ENCODE peak calls at places on chromosomes 1 and 21, in five cellular contexts. S is tibial nerve, Z is transverse colon, E is sigmoid colon, V is K562. K is an unnamed sample.

GRCh38 chr1:161161652-161162051 is 2.4 kb downstream of the USP21 start:
- DNase-seq in S (no peak), Z (no peak), E (no peak), V (no peak), K (no peak)

GRCh38 chr21:40016667-40017066 is 149.4 kb downstream of the PCP4 start:
- DNase-seq in S (no peak), Z (no peak), E (no peak), V (no peak), K (no peak)

GRCh38 chr1:19163261-19163660 is 46.8 kb downstream of the UBR4 start:
- DNase-seq in S (no peak), Z (no peak), E (no peak), V (no peak), K (no peak)

GRCh38 chr1:7616953-7617352 is 154.1 kb upstream of the VAMP3 start:
- DNase-seq in S (no peak), Z (no peak), E (peak), V (no peak), K (no peak)

GRCh38 chr1:178134061-178134460 is 40.2 kb downstream of the RASAL2 start:
- DNase-seq in S (peak), Z (no peak), E (no peak), V (no peak), K (no peak)

GRCh38 chr1:89810880-89811279 is 10.0 kb upstream of the LRRC8D start:
- DNase-seq in S (no peak), Z (no peak), E (no peak), V (no peak), K (no peak)

GRCh38 chr1:38029081-38029681 is 16.6 kb downstream of the UTP11 start:
- DNase-seq in S (no peak), Z (no peak), E (peak), V (peak), K (no peak)

GRCh38 chr21:45590246-45590725 is 48.0 kb upstream of the SLC19A1 start:
- DNase-seq in S (peak), Z (peak), E (peak), V (peak), K (peak)

GRCh38 chr1:25481625-25482024 is 50.9 kb downstream of the MACO1 start:
- DNase-seq in S (no peak), Z (no peak), E (no peak), V (no peak), K (no peak)

GRCh38 chr1:106699436-106699835 is 357.0 kb upstream of the PRMT6 start:
- DNase-seq in S (no peak), Z (no peak), E (no peak), V (no peak), K (no peak)

GRCh38 chr1:34590211-34590623 is 164.6 kb upstream of the GJB5 start:
- DNase-seq in S (no peak), Z (no peak), E (no peak), V (peak), K (no peak)

GRCh38 chr1:24191860-24192259 is 4.8 kb upstream of the IFNLR1 start:
- DNase-seq in S (no peak), Z (no peak), E (no peak), V (peak), K (peak)

GRCh38 chr1:242349636-242350035 is 174.9 kb downstream of the PLD5 start:
- DNase-seq in S (no peak), Z (no peak), E (no peak), V (no peak), K (no peak)

GRCh38 chr1:203179328-203180009 is 3.8 kb upstream of the MYBPH start:
- DNase-seq in S (no peak), Z (no peak), E (no peak), V (no peak), K (peak)

GRCh38 chr1:63799810-63800209 is 26.0 kb downstream of the ROR1 start:
- DNase-seq in S (no peak), Z (no peak), E (no peak), V (no peak), K (no peak)

GRCh38 chr21:21232320-21232719 is 234.1 kb downstream of the NCAM2 start:
- DNase-seq in S (no peak), Z (peak), E (no peak), V (peak), K (no peak)

GRCh38 chr1:246142320-246142893 is 364.7 kb downstream of the SMYD3 start:
- DNase-seq in S (no peak), Z (no peak), E (no peak), V (peak), K (no peak)

GRCh38 chr1:237197470-237198425 is 155.8 kb downstream of the RYR2 start:
- DNase-seq in S (no peak), Z (no peak), E (no peak), V (no peak), K (no peak)

GRCh38 chr1:204565617-204566582 is 49.7 kb downstream of the MDM4 start:
- DNase-seq in S (no peak), Z (peak), E (peak), V (peak), K (no peak)

GRCh38 chr21:32499249-32500055 is 85.9 kb downstream of the TCP10L start:
- DNase-seq in S (no peak), Z (no peak), E (peak), V (no peak), K (no peak)

DNA sequence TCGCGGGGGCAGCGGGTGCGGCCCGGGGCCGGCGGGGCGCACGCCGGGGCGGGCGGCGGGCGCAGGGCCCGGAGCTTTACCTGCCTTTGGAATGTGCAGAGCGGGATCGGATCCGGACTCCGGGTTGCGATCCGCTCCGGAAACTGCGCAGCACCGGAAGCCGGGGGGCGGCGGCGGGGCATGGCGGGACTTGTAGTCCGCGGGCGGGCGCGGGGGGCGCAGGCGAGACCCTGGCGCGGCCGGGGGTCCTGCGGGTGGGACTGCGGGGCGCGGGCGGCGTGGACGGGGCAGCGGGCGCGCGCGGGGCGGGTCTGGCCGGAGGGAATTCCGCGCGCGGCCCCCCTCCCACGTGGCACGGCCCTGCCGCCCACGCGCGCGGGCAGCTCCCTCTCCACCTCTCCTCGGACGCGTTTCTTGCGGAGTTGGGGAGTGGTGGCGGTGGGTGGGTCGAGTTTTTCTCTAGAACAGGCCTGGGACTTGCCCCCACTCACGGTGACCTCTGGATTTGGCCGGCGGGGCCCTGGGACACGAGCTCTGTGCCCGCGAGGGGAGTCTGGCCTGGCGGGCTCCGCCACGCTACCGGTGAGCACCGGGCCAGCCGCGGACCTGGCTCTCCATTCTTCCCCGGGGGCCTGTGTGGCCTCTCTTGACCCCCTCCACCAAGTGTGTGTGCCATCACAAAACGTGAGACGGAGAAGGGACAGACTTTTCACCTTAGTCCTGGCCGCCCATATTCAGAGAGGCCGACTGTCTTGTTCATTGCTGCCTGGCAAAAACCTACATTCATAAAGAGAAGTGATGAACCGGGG is at the start of gene PRDM15:
- DNase-seq in S (peak), Z (peak), E (peak), V (peak), K (peak)
- TF ChIP-seq EP300 in S (peak), Z (no peak), E (no peak), V (no peak), K (no peak)

DNA sequence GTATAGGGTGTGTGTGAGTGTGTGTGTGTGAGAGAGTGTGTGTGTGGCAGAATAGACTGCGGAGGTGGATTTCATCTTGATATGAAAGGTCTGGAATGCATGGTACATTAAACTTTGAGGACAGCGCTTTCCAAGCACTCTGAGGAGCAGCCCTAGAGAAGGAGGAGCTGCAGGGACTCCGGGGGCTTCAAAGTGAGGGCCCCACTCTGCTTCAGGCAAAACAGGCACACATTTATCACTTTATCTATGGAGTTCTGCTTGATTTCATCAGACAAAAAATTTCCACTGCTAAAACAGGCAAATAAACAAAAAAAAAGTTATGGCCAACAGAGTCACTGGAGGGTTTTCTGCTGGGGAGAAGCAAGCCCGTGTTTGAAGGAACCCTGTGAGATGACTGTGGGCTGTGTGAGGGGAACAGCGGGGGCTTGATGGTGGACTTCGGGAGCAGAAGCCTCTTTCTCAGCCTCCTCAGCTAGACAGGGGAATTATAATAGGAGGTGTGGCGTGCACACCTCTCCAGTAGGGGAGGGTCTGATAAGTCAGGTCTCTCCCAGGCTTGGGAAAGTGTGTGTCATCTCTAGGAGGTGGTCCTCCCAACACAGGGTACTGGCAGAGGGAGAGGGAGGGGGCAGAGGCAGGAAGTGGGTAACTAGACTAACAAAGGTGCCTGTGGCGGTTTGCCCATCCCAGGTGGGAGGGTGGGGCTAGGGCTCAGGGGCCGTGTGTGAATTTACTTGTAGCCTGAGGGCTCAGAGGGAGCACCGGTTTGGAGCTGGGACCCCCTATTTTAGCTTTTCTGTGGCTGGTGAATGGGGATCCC is 18.3 kb upstream of the HDAC1 start:
- DNase-seq in S (no peak), Z (peak), E (no peak), V (peak), K (no peak)
- H3K4me3 ChIP-seq in S (no peak), Z (no peak), E (no peak), V (no peak), K (no peak)

DNA sequence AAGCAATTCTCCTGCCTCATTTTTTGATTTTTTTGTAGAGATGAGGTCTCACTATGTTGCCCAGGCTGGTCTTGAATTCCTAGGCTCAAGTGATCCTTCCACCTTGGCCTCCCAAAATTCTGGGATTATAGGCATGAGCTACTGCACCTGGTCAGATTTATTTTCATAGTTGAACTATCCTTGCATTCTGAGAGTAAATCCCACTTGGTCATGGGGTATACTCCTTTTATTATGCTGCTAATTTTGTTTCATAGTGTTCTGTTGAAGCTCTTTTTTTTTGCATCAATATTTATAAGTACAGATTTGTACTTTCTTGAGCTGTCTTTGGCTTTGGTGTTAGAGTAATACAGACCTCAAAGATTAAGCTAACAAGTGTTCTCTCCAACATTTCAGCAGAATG is 12.8 kb upstream of the CCSAP start:
- DNase-seq in S (no peak), Z (no peak), E (no peak), V (no peak), K (no peak)
- TF ChIP-seq EP300 in S (no peak), Z (no peak), E (no peak), V (no peak), K (no peak)

GRCh38 chr1:229091721-229092136 is 179.2 kb upstream of the RAB4A start:
- DNase-seq in S (no peak), Z (no peak), E (no peak), V (no peak), K (no peak)

GRCh38 chr1:229093546-229094336 is 177.2 kb upstream of the RAB4A start:
- DNase-seq in S (no peak), Z (peak), E (no peak), V (no peak), K (no peak)

GRCh38 chr1:229092377-229093257 is 178.3 kb upstream of the RAB4A start:
- DNase-seq in S (no peak), Z (no peak), E (no peak), V (no peak), K (no peak)

GRCh38 chr1:229094476-229095311 is 176.2 kb upstream of the RAB4A start:
- DNase-seq in S (no peak), Z (no peak), E (peak), V (no peak), K (no peak)

GRCh38 chr1:229093258-229093540 is 177.7 kb upstream of the RAB4A start:
- DNase-seq in S (no peak), Z (no peak), E (no peak), V (no peak), K (no peak)
- H3K4me3 ChIP-seq in S (no peak), Z (no peak), E (no peak), V (no peak), K (no peak)

GRCh38 chr1:54407201-54407956 is 1.2 kb upstream of the SSBP3 start:
- DNase-seq in S (peak), Z (peak), E (peak), V (peak), K (peak)
- TF ChIP-seq EP300 in S (peak), Z (no peak), E (no peak), V (peak), K (no peak)

GRCh38 chr1:39633422-39633821 is 6.0 kb downstream of the HEYL start:
- DNase-seq in S (no peak), Z (no peak), E (no peak), V (no peak), K (no peak)
- H3K4me3 ChIP-seq in S (no peak), Z (no peak), E (peak), V (no peak), K (no peak)

DNA sequence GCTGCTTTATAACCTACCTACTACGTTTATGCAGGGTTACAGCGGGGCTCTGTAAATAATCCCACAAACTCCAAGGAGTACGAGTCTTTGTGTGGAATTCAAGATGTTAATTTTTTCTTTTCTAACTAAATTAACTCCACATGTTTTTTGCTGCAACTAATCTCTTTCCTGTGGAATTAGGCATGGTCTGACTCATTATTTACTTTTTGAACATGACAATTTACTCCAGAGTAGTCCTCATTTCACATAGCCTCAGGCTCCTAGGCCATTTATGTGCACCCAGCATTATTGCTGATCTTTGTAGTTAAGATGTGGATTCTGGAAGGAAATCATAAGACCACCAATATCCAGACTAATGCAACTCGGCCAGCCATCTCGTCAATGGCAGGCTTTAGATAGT is 784.9 kb downstream of the LTN1 start:
- DNase-seq in S (no peak), Z (no peak), E (no peak), V (no peak), K (no peak)
- TF ChIP-seq EP300 in S (no peak), Z (no peak), E (no peak), V (no peak), K (no peak)

GRCh38 chr1:58813801-58814200 is 30.0 kb upstream of the JUN start:
- DNase-seq in S (no peak), Z (no peak), E (no peak), V (no peak), K (no peak)
- H3K4me3 ChIP-seq in S (no peak), Z (no peak), E (no peak), V (no peak), K (no peak)

K was measured in suprapubic skin.